ENCODE peak calls at places on chromosome 10, in five cellular contexts. C, Z, A, E and U are unnamed samples. For H3K27me3, the result is how much of the 10 kb centered on the place peaks cover.

GRCh38 chr10:80681142-80681541 is 143.4 kb downstream of the SH2D4B start:
- DNase-seq in A (no peak), C (no peak), Z (no peak), E (no peak), U (no peak)

GRCh38 chr10:78319841-78320240 is 286.2 kb downstream of the RPS24 start:
- DNase-seq in A (no peak), C (no peak), E (no peak), Z (no peak), U (no peak)

GRCh38 chr10:124366343-124366742 is 52.4 kb downstream of the OAT start:
- DNase-seq in C (no peak), E (no peak), Z (no peak), A (no peak), U (no peak)

GRCh38 chr10:20682782-20683181 is 214.3 kb downstream of the NEBL start:
- DNase-seq in Z (no peak), E (no peak), A (no peak), C (no peak), U (no peak)

GRCh38 chr10:17348111-17349008 is 106.0 kb downstream of the ST8SIA6 start:
- DNase-seq in C (no peak), A (peak), E (peak), Z (peak), U (peak)

GRCh38 chr10:17527530-17528146 is 73.2 kb upstream of the ST8SIA6 start:
- DNase-seq in A (no peak), Z (no peak), E (peak), C (no peak), U (no peak)

GRCh38 chr10:109914966-109915365 is 8.3 kb downstream of the XPNPEP1 start:
- DNase-seq in A (no peak), E (peak), Z (peak), C (no peak), U (peak)

GRCh38 chr10:62806246-62806645 is 1.7 kb downstream of the ADO start:
- DNase-seq in C (no peak), E (no peak), Z (no peak), A (no peak), U (no peak)

GRCh38 chr10:68666280-68666760 is 54.7 kb upstream of the CCAR1 start:
- DNase-seq in Z (no peak), A (peak), E (no peak), C (no peak), U (no peak)

GRCh38 chr10:103053659-103054581 is 135.8 kb downstream of the CNNM2 start:
- DNase-seq in C (peak), A (peak), E (no peak), Z (no peak), U (peak)

GRCh38 chr10:68618234-68618633 is 58.1 kb downstream of the TET1 start:
- DNase-seq in E (no peak), A (no peak), Z (no peak), C (no peak), U (no peak)

GRCh38 chr10:56823849-56824248 is 462.8 kb upstream of the ZWINT start:
- DNase-seq in C (no peak), E (no peak), Z (no peak), A (no peak), U (no peak)

GRCh38 chr10:70048309-70048708 is 4.3 kb upstream of the MACROH2A2 start:
- DNase-seq in E (no peak), Z (no peak), A (no peak), C (no peak), U (no peak)

GRCh38 chr10:11578802-11579255 is 32.6 kb downstream of the USP6NL start:
- DNase-seq in C (no peak), E (no peak), A (no peak), Z (no peak), U (no peak)

GRCh38 chr10:75402486-75403143 is 1.1 kb upstream of the ZNF503 start:
- DNase-seq in C (peak), A (no peak), E (peak), Z (no peak), U (peak)

GRCh38 chr10:59098387-59098786 is 78.1 kb upstream of the PHYHIPL start:
- DNase-seq in E (no peak), C (no peak), A (peak), Z (no peak), U (no peak)

GRCh38 chr10:50310560-50311174 is 59.4 kb upstream of the ASAH2 start:
- DNase-seq in E (peak), C (no peak), Z (peak), A (no peak), U (no peak)

GRCh38 chr10:104910712-104911111 is 269.6 kb downstream of the SORCS3 start:
- DNase-seq in A (no peak), E (no peak), C (no peak), Z (no peak), U (no peak)

GRCh38 chr10:48926255-48926654 is 13.4 kb downstream of the LRRC18 start:
- DNase-seq in Z (no peak), C (no peak), A (no peak), E (no peak), U (no peak)

GRCh38 chr10:79936625-79937255 is 12.2 kb downstream of the SFTPD start:
- DNase-seq in E (no peak), Z (no peak), C (no peak), A (no peak), U (no peak)

GRCh38 chr10:49534670-49535381 is 4.1 kb downstream of the ERCC6 start:
- DNase-seq in A (peak), E (no peak), Z (no peak), C (no peak), U (no peak)

GRCh38 chr10:78544447-78545085 is 510.9 kb downstream of the RPS24 start:
- DNase-seq in E (no peak), Z (no peak), A (no peak), C (no peak), U (no peak)

GRCh38 chr10:37777056-37777455 is 80.4 kb downstream of the ZNF248 start:
- DNase-seq in C (no peak), Z (no peak), A (no peak), E (no peak), U (no peak)

GRCh38 chr10:24866615-24867583 is 85.5 kb downstream of the PRTFDC1 start:
- DNase-seq in A (no peak), Z (no peak), C (peak), E (no peak), U (no peak)

GRCh38 chr10:102668312-102669110 is 24.2 kb downstream of the TRIM8 start:
- DNase-seq in A (no peak), C (peak), E (no peak), Z (no peak), U (no peak)

GRCh38 chr10:104274762-104275721 is 6.1 kb downstream of the GSTO2 start:
- DNase-seq in C (peak), E (peak), A (no peak), Z (peak), U (no peak)

DNA sequence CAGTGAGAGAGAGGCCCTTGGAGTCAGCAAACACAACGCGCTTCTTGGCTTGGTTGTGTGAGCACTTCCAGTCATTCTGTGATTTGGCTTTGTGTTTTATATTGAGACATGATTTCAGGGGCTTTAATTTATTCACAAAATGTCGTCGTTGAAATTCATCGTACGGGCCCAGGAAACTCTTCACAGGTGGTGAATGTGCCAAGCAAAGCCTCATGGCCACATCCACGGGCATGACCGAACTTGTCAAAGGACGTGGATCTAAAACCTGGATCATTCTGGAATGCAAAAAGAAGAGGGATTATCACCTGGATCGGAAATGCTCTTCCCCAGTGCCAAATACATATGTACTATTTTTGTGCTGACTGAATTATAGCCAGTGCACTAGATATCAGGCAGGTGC is 2.3 kb downstream of the PPP1R3C start:
- DNase-seq in E (no peak), A (no peak), Z (no peak), C (no peak), U (no peak)
- H3K4me3 ChIP-seq in E (no peak), A (no peak), Z (no peak), C (peak), U (no peak)

GRCh38 chr10:52172581-52172980 is 141.5 kb upstream of the DKK1 start:
- DNase-seq in A (no peak), Z (no peak), E (no peak), C (no peak), U (no peak)
- TF ChIP-seq CTCF in A (no peak), Z (no peak), E (no peak), C (peak), U (no peak)

DNA sequence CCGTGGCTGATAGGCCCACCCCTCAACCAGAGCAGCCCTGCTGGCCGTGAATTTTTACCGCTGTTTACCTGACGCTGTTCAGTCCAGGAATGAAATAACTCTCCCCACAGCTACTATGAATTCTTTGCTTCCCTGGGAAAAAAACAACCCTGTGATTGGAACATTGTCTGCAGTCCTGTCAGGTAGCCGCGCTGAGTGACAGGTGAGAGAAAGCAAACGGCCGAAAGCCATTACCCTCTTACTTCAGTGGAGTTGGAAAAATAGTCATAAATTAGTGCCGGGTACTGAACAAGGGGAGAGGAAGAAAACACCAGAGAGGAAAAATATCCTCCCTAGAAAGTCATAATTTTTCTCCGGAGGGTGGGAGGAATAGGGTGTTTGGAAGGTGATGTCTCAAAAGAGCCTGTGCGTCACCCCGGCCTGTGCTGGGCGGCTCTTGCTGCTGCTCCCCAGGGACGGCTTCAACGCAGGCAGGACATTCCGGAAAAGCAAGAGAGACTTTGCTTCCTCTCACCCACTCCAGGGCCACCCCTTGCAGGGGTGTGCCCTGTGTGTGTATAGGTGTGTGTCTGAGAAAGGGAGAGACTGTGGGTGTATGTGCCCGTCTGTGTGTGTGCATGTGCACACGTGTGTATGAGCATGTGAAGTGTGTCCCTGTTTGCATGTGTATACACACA is 69.0 kb downstream of the CDH23 start:
- DNase-seq in C (no peak), Z (no peak), E (no peak), A (no peak), U (no peak)
- H3K27me3 ChIP-seq in C (under half), Z (under half), E (under half), A (under half), U (under half)

GRCh38 chr10:101132636-101133473 is 1.8 kb downstream of the TLX1 start:
- DNase-seq in E (no peak), Z (no peak), C (no peak), A (no peak), U (no peak)

GRCh38 chr10:101130984-101131961 is at the start of gene TLX1:
- DNase-seq in E (no peak), Z (no peak), C (no peak), A (no peak), U (no peak)

GRCh38 chr10:101133489-101134298 is 2.6 kb downstream of the TLX1 start:
- DNase-seq in A (no peak), E (no peak), Z (no peak), C (no peak), U (no peak)

GRCh38 chr10:101130141-101130540 is 959 bp upstream of the TLX1 start:
- DNase-seq in Z (no peak), A (no peak), C (no peak), E (no peak), U (no peak)

DNA sequence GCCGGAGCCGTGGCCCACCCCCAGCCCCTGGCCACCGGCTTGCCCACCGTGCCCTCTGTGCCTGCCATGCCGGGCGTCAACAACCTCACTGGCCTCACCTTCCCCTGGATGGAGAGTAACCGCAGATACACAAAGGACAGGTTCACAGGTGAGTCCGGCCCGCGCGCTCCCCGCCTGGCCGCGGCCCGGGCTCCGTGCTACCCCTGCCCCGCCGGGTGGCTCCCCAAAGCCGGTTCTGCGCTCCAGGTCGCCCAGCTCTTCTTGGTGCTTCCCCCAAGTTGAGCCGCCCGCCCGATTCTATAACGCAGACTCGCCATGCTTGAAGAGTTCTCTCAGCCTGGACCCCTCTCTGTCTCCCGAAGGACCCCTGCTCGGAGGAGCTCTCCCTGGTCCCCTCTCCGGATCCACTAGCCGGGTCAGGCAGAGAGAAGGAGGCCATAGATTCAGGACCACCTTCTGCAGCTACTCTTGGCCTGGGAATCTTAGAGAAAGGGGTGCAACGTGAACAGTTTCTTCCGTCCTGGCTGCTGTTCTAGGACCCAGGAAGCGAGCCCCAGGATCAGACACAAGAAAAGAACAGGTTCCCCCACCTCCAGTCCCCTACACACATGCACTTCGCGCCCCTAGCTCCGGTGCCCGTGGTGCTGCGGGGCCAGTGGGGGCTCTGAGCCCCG is 999 bp downstream of the TLX1 start:
- DNase-seq in Z (no peak), E (no peak), A (no peak), C (no peak), U (no peak)
- H3K4me3 ChIP-seq in Z (no peak), E (no peak), A (no peak), C (no peak), U (no peak)

GRCh38 chr10:101536800-101537199 is 51.3 kb downstream of the POLL start:
- DNase-seq in Z (peak), C (no peak), E (no peak), A (no peak), U (no peak)
- TF ChIP-seq CTCF in Z (peak), C (peak), E (peak), A (peak), U (peak)

DNA sequence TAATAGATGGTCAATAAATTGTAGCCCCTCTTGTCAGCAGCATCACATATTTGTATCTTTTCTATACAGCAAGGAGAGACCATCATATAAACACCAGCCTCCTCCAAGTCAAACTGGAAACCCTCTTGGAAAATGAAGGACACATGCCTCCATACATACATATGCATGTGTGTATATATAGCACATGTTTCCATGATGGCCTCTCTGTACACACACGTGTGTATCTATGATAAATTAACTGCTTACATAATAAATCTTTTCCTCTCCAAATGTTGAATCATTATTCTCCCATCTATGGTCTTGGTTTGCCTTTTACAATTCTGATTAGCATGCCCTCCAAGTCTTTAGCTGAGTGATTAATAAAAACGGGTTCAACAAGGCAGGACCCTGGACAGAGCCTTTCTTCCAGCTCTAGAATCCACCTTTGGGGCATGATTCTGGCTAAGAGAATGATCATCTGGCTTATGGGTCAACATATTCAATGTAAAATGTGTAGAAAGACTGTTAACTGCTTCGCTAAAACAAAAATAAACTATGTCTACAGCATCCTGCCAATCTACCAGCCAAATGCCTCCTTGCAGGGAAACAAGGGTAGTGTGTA is 70.1 kb downstream of the CRTAC1 start:
- DNase-seq in C (no peak), Z (no peak), E (no peak), A (no peak), U (no peak)
- H3K27me3 ChIP-seq in C (under half), Z (half or more), E (half or more), A (under half), U (under half)

DNA sequence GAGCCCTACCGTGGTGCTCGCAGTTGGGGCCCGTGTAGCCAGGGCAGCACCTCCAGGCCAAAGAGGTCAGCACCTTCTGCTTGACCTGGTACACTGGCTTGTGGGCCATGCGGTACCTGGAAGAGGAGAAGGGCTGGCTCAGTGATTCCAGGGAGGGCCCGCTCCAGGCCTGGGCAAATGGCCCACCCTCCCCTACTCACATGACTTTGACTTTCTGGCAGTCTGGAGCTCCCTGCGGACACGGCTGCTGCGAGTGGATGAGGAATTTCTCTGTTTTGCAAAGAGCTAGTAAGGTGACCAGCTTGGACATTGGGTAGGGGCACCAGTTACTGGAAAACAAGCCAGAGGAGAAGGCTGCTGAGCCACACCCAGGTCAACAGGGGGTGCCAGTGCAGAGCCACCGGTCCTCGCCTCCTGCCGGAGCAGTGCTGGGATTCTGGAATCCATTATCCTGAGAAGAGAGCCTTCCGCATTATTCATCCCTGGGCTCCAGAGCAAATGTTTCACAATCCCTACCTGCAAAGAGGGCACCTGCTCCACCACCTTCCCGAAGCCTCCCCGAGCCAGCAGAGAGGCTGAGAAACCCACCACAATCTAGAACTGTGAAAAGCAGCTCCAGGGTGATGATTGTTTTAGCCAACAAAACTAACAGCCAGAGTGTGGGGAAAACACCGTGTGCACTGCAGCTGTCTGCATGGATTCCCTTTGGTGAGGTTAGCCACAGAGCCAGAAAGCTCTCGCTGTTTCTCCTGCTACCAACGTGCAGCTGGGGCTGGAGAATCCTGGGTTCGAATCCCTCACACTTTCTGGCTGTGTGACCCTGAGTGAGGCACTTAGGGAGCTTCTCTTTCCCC is 11.8 kb downstream of the MMRN2 start:
- DNase-seq in E (no peak), Z (no peak), A (no peak), C (peak), U (no peak)
- H3K4me3 ChIP-seq in E (no peak), Z (no peak), A (no peak), C (no peak), U (no peak)

GRCh38 chr10:117442944-117443676 is 67.9 kb upstream of the PDZD8 start:
- DNase-seq in Z (peak), C (peak), A (no peak), E (peak), U (peak)
- TF ChIP-seq CTCF in Z (peak), C (peak), A (peak), E (peak), U (peak)